ENCODE peak calls at places on chromosomes 3 and 15, in ten cellular contexts. One of them, this sample, is unnamed. For H3K36me3, the result is how much of the 10 kb centered on the place peaks cover.

GRCh38 chr15:23565395-23566069 is at the start of gene MKRN3:
- DNase-seq in tibial artery: no peak
- DNase-seq in WERI-Rb-1: peak
- DNase-seq in Peyer's patch: no peak
- DNase-seq in left ventricle myocardium inferior: no peak
- DNase-seq in GM23248: peak
- DNase-seq in MM.1S: no peak
- DNase-seq in pancreas: peak
- DNase-seq in uterus: no peak
- DNase-seq in heart left ventricle: no peak
- DNase-seq in this sample: no peak

GRCh38 chr3:143763568-143764162 is 84.6 kb downstream of the SLC9A9 start:
- DNase-seq in tibial artery: no peak
- DNase-seq in WERI-Rb-1: no peak
- DNase-seq in Peyer's patch: no peak
- DNase-seq in left ventricle myocardium inferior: no peak
- DNase-seq in GM23248: peak
- DNase-seq in MM.1S: no peak
- DNase-seq in pancreas: no peak
- DNase-seq in uterus: no peak
- DNase-seq in heart left ventricle: no peak
- DNase-seq in this sample: peak

GRCh38 chr3:16474920-16475319 is 38.6 kb downstream of the RFTN1 start:
- DNase-seq in tibial artery: no peak
- DNase-seq in WERI-Rb-1: no peak
- DNase-seq in Peyer's patch: no peak
- DNase-seq in left ventricle myocardium inferior: no peak
- DNase-seq in GM23248: peak
- DNase-seq in MM.1S: no peak
- DNase-seq in pancreas: no peak
- DNase-seq in uterus: no peak
- DNase-seq in heart left ventricle: no peak
- DNase-seq in this sample: no peak

GRCh38 chr3:94162700-94163099 is 99.8 kb downstream of the NSUN3 start:
- DNase-seq in tibial artery: no peak
- DNase-seq in WERI-Rb-1: no peak
- DNase-seq in Peyer's patch: no peak
- DNase-seq in left ventricle myocardium inferior: no peak
- DNase-seq in GM23248: peak
- DNase-seq in MM.1S: no peak
- DNase-seq in pancreas: no peak
- DNase-seq in uterus: no peak
- DNase-seq in heart left ventricle: no peak
- DNase-seq in this sample: no peak

GRCh38 chr3:21754839-21755238 is 3.8 kb upstream of the ZNF385D start:
- DNase-seq in tibial artery: no peak
- DNase-seq in WERI-Rb-1: no peak
- DNase-seq in Peyer's patch: no peak
- DNase-seq in left ventricle myocardium inferior: no peak
- DNase-seq in GM23248: no peak
- DNase-seq in MM.1S: no peak
- DNase-seq in pancreas: no peak
- DNase-seq in uterus: no peak
- DNase-seq in heart left ventricle: no peak
- DNase-seq in this sample: no peak

GRCh38 chr3:38960953-38961622 is 90.7 kb downstream of the SCN11A start:
- DNase-seq in tibial artery: no peak
- DNase-seq in WERI-Rb-1: peak
- DNase-seq in Peyer's patch: no peak
- DNase-seq in left ventricle myocardium inferior: no peak
- DNase-seq in GM23248: peak
- DNase-seq in MM.1S: peak
- DNase-seq in pancreas: peak
- DNase-seq in uterus: no peak
- DNase-seq in heart left ventricle: no peak
- DNase-seq in this sample: peak

GRCh38 chr15:98948941-98949340 is 58.7 kb downstream of the PGPEP1L start:
- DNase-seq in tibial artery: no peak
- DNase-seq in WERI-Rb-1: no peak
- DNase-seq in Peyer's patch: no peak
- DNase-seq in left ventricle myocardium inferior: no peak
- DNase-seq in GM23248: no peak
- DNase-seq in MM.1S: no peak
- DNase-seq in pancreas: no peak
- DNase-seq in uterus: no peak
- DNase-seq in heart left ventricle: no peak
- DNase-seq in this sample: no peak

GRCh38 chr15:92693922-92694331 is 38.4 kb upstream of the FAM174B start:
- DNase-seq in tibial artery: no peak
- DNase-seq in WERI-Rb-1: peak
- DNase-seq in Peyer's patch: no peak
- DNase-seq in left ventricle myocardium inferior: no peak
- DNase-seq in GM23248: peak
- DNase-seq in MM.1S: no peak
- DNase-seq in pancreas: no peak
- DNase-seq in uterus: no peak
- DNase-seq in heart left ventricle: no peak
- DNase-seq in this sample: no peak

GRCh38 chr15:71501344-71502128 is 308.8 kb upstream of the NR2E3 start:
- DNase-seq in tibial artery: no peak
- DNase-seq in WERI-Rb-1: no peak
- DNase-seq in Peyer's patch: no peak
- DNase-seq in left ventricle myocardium inferior: no peak
- DNase-seq in GM23248: no peak
- DNase-seq in MM.1S: no peak
- DNase-seq in pancreas: no peak
- DNase-seq in uterus: no peak
- DNase-seq in heart left ventricle: no peak
- DNase-seq in this sample: no peak

GRCh38 chr3:16824085-16824696 is 60.6 kb upstream of the PLCL2 start:
- DNase-seq in tibial artery: no peak
- DNase-seq in WERI-Rb-1: peak
- DNase-seq in Peyer's patch: no peak
- DNase-seq in left ventricle myocardium inferior: no peak
- DNase-seq in GM23248: no peak
- DNase-seq in MM.1S: peak
- DNase-seq in pancreas: no peak
- DNase-seq in uterus: no peak
- DNase-seq in heart left ventricle: no peak
- DNase-seq in this sample: peak

GRCh38 chr3:16898595-16899395 is 14.0 kb downstream of the PLCL2 start:
- DNase-seq in tibial artery: no peak
- DNase-seq in WERI-Rb-1: no peak
- DNase-seq in Peyer's patch: peak
- DNase-seq in left ventricle myocardium inferior: peak
- DNase-seq in GM23248: no peak
- DNase-seq in MM.1S: no peak
- DNase-seq in pancreas: peak
- DNase-seq in uterus: no peak
- DNase-seq in heart left ventricle: peak
- DNase-seq in this sample: no peak

GRCh38 chr3:143794793-143795462 is 53.3 kb downstream of the SLC9A9 start:
- DNase-seq in tibial artery: no peak
- DNase-seq in WERI-Rb-1: no peak
- DNase-seq in Peyer's patch: no peak
- DNase-seq in left ventricle myocardium inferior: no peak
- DNase-seq in GM23248: no peak
- DNase-seq in MM.1S: no peak
- DNase-seq in pancreas: no peak
- DNase-seq in uterus: no peak
- DNase-seq in heart left ventricle: no peak
- DNase-seq in this sample: no peak

GRCh38 chr15:73442436-73442835 is 528 bp upstream of the REC114 start:
- DNase-seq in tibial artery: no peak
- DNase-seq in WERI-Rb-1: peak
- DNase-seq in Peyer's patch: no peak
- DNase-seq in left ventricle myocardium inferior: no peak
- DNase-seq in GM23248: no peak
- DNase-seq in MM.1S: no peak
- DNase-seq in pancreas: no peak
- DNase-seq in uterus: no peak
- DNase-seq in heart left ventricle: no peak
- DNase-seq in this sample: no peak

GRCh38 chr3:100575704-100576103 is 33.7 kb upstream of the ADGRG7 start:
- DNase-seq in tibial artery: no peak
- DNase-seq in WERI-Rb-1: no peak
- DNase-seq in Peyer's patch: no peak
- DNase-seq in left ventricle myocardium inferior: no peak
- DNase-seq in GM23248: no peak
- DNase-seq in MM.1S: no peak
- DNase-seq in pancreas: no peak
- DNase-seq in uterus: no peak
- DNase-seq in heart left ventricle: no peak
- DNase-seq in this sample: no peak

GRCh38 chr3:120646771-120647449 is 35.1 kb downstream of the HGD start:
- DNase-seq in tibial artery: no peak
- DNase-seq in WERI-Rb-1: no peak
- DNase-seq in Peyer's patch: no peak
- DNase-seq in left ventricle myocardium inferior: no peak
- DNase-seq in GM23248: no peak
- DNase-seq in MM.1S: no peak
- DNase-seq in pancreas: no peak
- DNase-seq in uterus: no peak
- DNase-seq in heart left ventricle: no peak
- DNase-seq in this sample: no peak

GRCh38 chr15:40011303-40011702 is 27.7 kb downstream of the SRP14 start:
- DNase-seq in tibial artery: no peak
- DNase-seq in WERI-Rb-1: no peak
- DNase-seq in Peyer's patch: no peak
- DNase-seq in left ventricle myocardium inferior: no peak
- DNase-seq in GM23248: no peak
- DNase-seq in MM.1S: no peak
- DNase-seq in pancreas: no peak
- DNase-seq in uterus: no peak
- DNase-seq in heart left ventricle: no peak
- DNase-seq in this sample: no peak
- H3K36me3 ChIP-seq in tibial artery: half or more
- H3K36me3 ChIP-seq in WERI-Rb-1: under half
- H3K36me3 ChIP-seq in Peyer's patch: under half
- H3K36me3 ChIP-seq in left ventricle myocardium inferior: half or more
- H3K36me3 ChIP-seq in GM23248: under half
- H3K36me3 ChIP-seq in MM.1S: under half
- H3K36me3 ChIP-seq in pancreas: under half
- H3K36me3 ChIP-seq in uterus: under half
- H3K36me3 ChIP-seq in heart left ventricle: half or more
- H3K36me3 ChIP-seq in this sample: under half

GRCh38 chr3:4898454-4899313 is 80.6 kb upstream of the BHLHE40 start:
- DNase-seq in tibial artery: no peak
- DNase-seq in WERI-Rb-1: no peak
- DNase-seq in Peyer's patch: no peak
- DNase-seq in left ventricle myocardium inferior: no peak
- DNase-seq in GM23248: peak
- DNase-seq in MM.1S: no peak
- DNase-seq in pancreas: no peak
- DNase-seq in uterus: no peak
- DNase-seq in heart left ventricle: no peak
- DNase-seq in this sample: no peak

GRCh38 chr3:4897765-4898453 is 81.3 kb upstream of the BHLHE40 start:
- DNase-seq in tibial artery: peak
- DNase-seq in WERI-Rb-1: no peak
- DNase-seq in Peyer's patch: no peak
- DNase-seq in left ventricle myocardium inferior: no peak
- DNase-seq in GM23248: peak
- DNase-seq in MM.1S: no peak
- DNase-seq in pancreas: no peak
- DNase-seq in uterus: no peak
- DNase-seq in heart left ventricle: no peak
- DNase-seq in this sample: no peak

GRCh38 chr3:4899654-4900236 is 79.5 kb upstream of the BHLHE40 start:
- DNase-seq in tibial artery: peak
- DNase-seq in WERI-Rb-1: no peak
- DNase-seq in Peyer's patch: peak
- DNase-seq in left ventricle myocardium inferior: no peak
- DNase-seq in GM23248: no peak
- DNase-seq in MM.1S: no peak
- DNase-seq in pancreas: peak
- DNase-seq in uterus: no peak
- DNase-seq in heart left ventricle: no peak
- DNase-seq in this sample: no peak

GRCh38 chr3:4895848-4896247 is 83.4 kb upstream of the BHLHE40 start:
- DNase-seq in tibial artery: no peak
- DNase-seq in WERI-Rb-1: no peak
- DNase-seq in Peyer's patch: no peak
- DNase-seq in left ventricle myocardium inferior: no peak
- DNase-seq in GM23248: peak
- DNase-seq in MM.1S: no peak
- DNase-seq in pancreas: no peak
- DNase-seq in uterus: no peak
- DNase-seq in heart left ventricle: no peak
- DNase-seq in this sample: no peak

DNA sequence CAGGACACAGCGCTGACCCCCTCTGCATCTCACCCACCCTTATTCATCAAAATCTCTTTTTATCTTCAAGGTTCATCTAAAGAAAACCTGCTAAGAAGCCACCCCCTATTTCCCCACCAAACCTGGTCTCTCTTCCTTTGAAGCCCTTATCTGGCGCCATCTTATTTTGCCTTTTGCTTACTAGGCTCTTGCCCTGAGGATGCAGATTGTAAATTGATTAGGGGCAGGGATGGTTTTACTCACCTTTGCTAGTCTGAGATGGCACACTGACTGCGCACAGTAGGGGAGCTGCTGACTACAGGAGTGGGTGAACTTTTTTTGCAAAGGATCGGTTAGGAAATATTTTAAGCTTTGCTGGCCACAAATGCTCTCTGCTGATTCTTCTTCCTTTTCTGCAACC is 78.9 kb upstream of the BHLHE40 start:
- DNase-seq in tibial artery: no peak
- DNase-seq in WERI-Rb-1: no peak
- DNase-seq in Peyer's patch: no peak
- DNase-seq in left ventricle myocardium inferior: no peak
- DNase-seq in GM23248: no peak
- DNase-seq in MM.1S: no peak
- DNase-seq in pancreas: no peak
- DNase-seq in uterus: no peak
- DNase-seq in heart left ventricle: no peak
- DNase-seq in this sample: no peak
- H3K36me3 ChIP-seq in tibial artery: under half
- H3K36me3 ChIP-seq in WERI-Rb-1: under half
- H3K36me3 ChIP-seq in Peyer's patch: under half
- H3K36me3 ChIP-seq in left ventricle myocardium inferior: under half
- H3K36me3 ChIP-seq in GM23248: under half
- H3K36me3 ChIP-seq in MM.1S: under half
- H3K36me3 ChIP-seq in pancreas: under half
- H3K36me3 ChIP-seq in uterus: under half
- H3K36me3 ChIP-seq in heart left ventricle: under half
- H3K36me3 ChIP-seq in this sample: under half

GRCh38 chr3:128290484-128290883 is 137.2 kb downstream of the EEFSEC start:
- DNase-seq in tibial artery: no peak
- DNase-seq in WERI-Rb-1: no peak
- DNase-seq in Peyer's patch: no peak
- DNase-seq in left ventricle myocardium inferior: no peak
- DNase-seq in GM23248: no peak
- DNase-seq in MM.1S: no peak
- DNase-seq in pancreas: no peak
- DNase-seq in uterus: no peak
- DNase-seq in heart left ventricle: no peak
- DNase-seq in this sample: no peak
- H3K36me3 ChIP-seq in tibial artery: under half
- H3K36me3 ChIP-seq in WERI-Rb-1: under half
- H3K36me3 ChIP-seq in Peyer's patch: under half
- H3K36me3 ChIP-seq in left ventricle myocardium inferior: under half
- H3K36me3 ChIP-seq in GM23248: under half
- H3K36me3 ChIP-seq in MM.1S: under half
- H3K36me3 ChIP-seq in pancreas: under half
- H3K36me3 ChIP-seq in uterus: under half
- H3K36me3 ChIP-seq in heart left ventricle: under half
- H3K36me3 ChIP-seq in this sample: under half

GRCh38 chr3:101762041-101762646 is 16.9 kb upstream of the NXPE3 start:
- DNase-seq in tibial artery: no peak
- DNase-seq in WERI-Rb-1: no peak
- DNase-seq in Peyer's patch: no peak
- DNase-seq in left ventricle myocardium inferior: no peak
- DNase-seq in GM23248: peak
- DNase-seq in MM.1S: no peak
- DNase-seq in pancreas: no peak
- DNase-seq in uterus: no peak
- DNase-seq in heart left ventricle: no peak
- DNase-seq in this sample: no peak
- H3K36me3 ChIP-seq in tibial artery: under half
- H3K36me3 ChIP-seq in WERI-Rb-1: half or more
- H3K36me3 ChIP-seq in Peyer's patch: under half
- H3K36me3 ChIP-seq in left ventricle myocardium inferior: under half
- H3K36me3 ChIP-seq in GM23248: under half
- H3K36me3 ChIP-seq in MM.1S: under half
- H3K36me3 ChIP-seq in pancreas: under half
- H3K36me3 ChIP-seq in uterus: under half
- H3K36me3 ChIP-seq in heart left ventricle: half or more
- H3K36me3 ChIP-seq in this sample: under half

This sample was measured in naive thymus-derived CD4-positive, alpha-beta T cell.